ENCODE peak calls at places on chromosomes 11 and 22, in five cellular contexts. H, W, Z, D and N are unnamed samples.

GRCh38 chr11:61004841-61005240 is 33.4 kb downstream of the CD6 start:
- DNase-seq in W (no peak), H (no peak), D (no peak), Z (no peak), N (no peak)

GRCh38 chr22:45968751-45969413 is 8.1 kb downstream of the WNT7B start:
- DNase-seq in D (no peak), W (no peak), Z (no peak), H (no peak), N (no peak)

GRCh38 chr11:72000591-72000867 is 1.8 kb downstream of the IL18BP start:
- DNase-seq in W (no peak), H (no peak), Z (no peak), D (no peak), N (no peak)

GRCh38 chr11:73939096-73939495 is 11.7 kb upstream of the DNAJB13 start:
- DNase-seq in W (no peak), D (no peak), H (no peak), Z (no peak), N (no peak)

GRCh38 chr22:31497148-31497938 is 1.0 kb downstream of the SFI1 start:
- DNase-seq in W (no peak), D (no peak), Z (no peak), H (no peak), N (no peak)

GRCh38 chr11:127098684-127099083 is 98.1 kb upstream of the KIRREL3 start:
- DNase-seq in D (no peak), W (peak), Z (no peak), H (no peak), N (no peak)

GRCh38 chr22:48284671-48285070 is 1522.2 kb downstream of the TBC1D22A start:
- DNase-seq in D (no peak), W (no peak), Z (no peak), H (no peak), N (no peak)

GRCh38 chr11:130179396-130180306 is 20.1 kb downstream of the ST14 start:
- DNase-seq in H (no peak), W (no peak), D (no peak), Z (no peak), N (no peak)

GRCh38 chr11:9739108-9739507 is 75.2 kb downstream of the SWAP70 start:
- DNase-seq in Z (no peak), W (no peak), H (no peak), D (no peak), N (no peak)

GRCh38 chr22:29263791-29264216 is 4.0 kb downstream of the RHBDD3 start:
- DNase-seq in W (no peak), D (no peak), H (no peak), Z (no peak), N (no peak)

GRCh38 chr11:10588904-10589303 is 20.4 kb upstream of the LYVE1 start:
- DNase-seq in Z (no peak), W (no peak), H (no peak), D (no peak), N (no peak)

GRCh38 chr11:114398303-114398920 is 1.9 kb downstream of the C11orf71 start:
- DNase-seq in W (no peak), D (no peak), Z (no peak), H (no peak), N (no peak)

GRCh38 chr11:46701078-46701654 is 335 bp downstream of the ZNF408 start:
- DNase-seq in H (no peak), W (no peak), D (no peak), Z (no peak), N (no peak)

GRCh38 chr22:41668971-41669911 is 19.4 kb downstream of the SNU13 start:
- DNase-seq in Z (no peak), D (no peak), H (no peak), W (no peak), N (no peak)

GRCh38 chr11:128865490-128865889 is 1.6 kb downstream of the KCNJ1 start:
- DNase-seq in W (no peak), Z (no peak), H (no peak), D (no peak), N (no peak)

GRCh38 chr22:22955866-22956535 is 68.4 kb downstream of the IGLL5 start:
- DNase-seq in Z (peak), H (no peak), W (peak), D (peak), N (peak)

GRCh38 chr11:64720167-64720566 is 2.8 kb downstream of the NRXN2 start:
- DNase-seq in W (no peak), Z (no peak), H (no peak), D (no peak), N (peak)

GRCh38 chr11:124863137-124863825 is 2.0 kb upstream of the ROBO3 start:
- DNase-seq in Z (no peak), D (no peak), W (peak), H (peak), N (peak)

GRCh38 chr22:45707605-45708004 is 36.0 kb downstream of the ATXN10 start:
- DNase-seq in Z (no peak), D (no peak), H (no peak), W (no peak), N (no peak)

GRCh38 chr11:46305295-46305694 is 27.8 kb downstream of the CREB3L1 start:
- DNase-seq in H (no peak), D (no peak), W (no peak), Z (no peak), N (no peak)

GRCh38 chr11:1274501-1274900 is 34.9 kb downstream of the TOLLIP start:
- DNase-seq in W (no peak), H (no peak), Z (no peak), D (no peak), N (no peak)

GRCh38 chr11:134500621-134501020 is 88.6 kb upstream of the B3GAT1 start:
- DNase-seq in W (no peak), H (no peak), D (no peak), Z (no peak), N (peak)

GRCh38 chr11:112762686-112763048 is 198.6 kb upstream of the NCAM1 start:
- DNase-seq in D (no peak), W (no peak), H (no peak), Z (no peak), N (no peak)

GRCh38 chr22:31577711-31578110 is 81.4 kb downstream of the SFI1 start:
- DNase-seq in H (no peak), W (no peak), D (no peak), Z (no peak), N (no peak)

GRCh38 chr11:86740628-86741488 is 59.5 kb upstream of the PRSS23 start:
- DNase-seq in W (peak), H (no peak), D (no peak), Z (peak), N (no peak)

GRCh38 chr22:46753761-46754109 is 8.7 kb upstream of the TBC1D22A start:
- DNase-seq in D (no peak), Z (no peak), H (no peak), W (no peak), N (no peak)

GRCh38 chr11:82720267-82720666 is 13.4 kb downstream of the FAM181B start:
- DNase-seq in H (no peak), W (no peak), Z (no peak), D (no peak), N (no peak)

GRCh38 chr22:22157500-22157822 is 87.1 kb upstream of the VPREB1 start:
- DNase-seq in D (no peak), H (no peak), W (no peak), Z (no peak), N (no peak)

GRCh38 chr22:37448521-37449150 is 21.4 kb upstream of the ELFN2 start:
- DNase-seq in H (no peak), W (no peak), D (no peak), Z (no peak), N (no peak)

GRCh38 chr11:62546244-62546936 is at the start of gene AHNAK:
- DNase-seq in W (peak), Z (peak), H (peak), D (peak), N (peak)

GRCh38 chr11:13772223-13773046 is 104.0 kb downstream of the FAR1 start:
- DNase-seq in Z (no peak), W (no peak), D (peak), H (no peak), N (no peak)
- TF ChIP-seq CTCF in Z (peak), W (peak), D (peak), H (peak), N (peak)

GRCh38 chr11:122294041-122294440 is 178.0 kb upstream of the BLID start:
- DNase-seq in D (no peak), W (no peak), Z (no peak), H (no peak), N (no peak)

DNA sequence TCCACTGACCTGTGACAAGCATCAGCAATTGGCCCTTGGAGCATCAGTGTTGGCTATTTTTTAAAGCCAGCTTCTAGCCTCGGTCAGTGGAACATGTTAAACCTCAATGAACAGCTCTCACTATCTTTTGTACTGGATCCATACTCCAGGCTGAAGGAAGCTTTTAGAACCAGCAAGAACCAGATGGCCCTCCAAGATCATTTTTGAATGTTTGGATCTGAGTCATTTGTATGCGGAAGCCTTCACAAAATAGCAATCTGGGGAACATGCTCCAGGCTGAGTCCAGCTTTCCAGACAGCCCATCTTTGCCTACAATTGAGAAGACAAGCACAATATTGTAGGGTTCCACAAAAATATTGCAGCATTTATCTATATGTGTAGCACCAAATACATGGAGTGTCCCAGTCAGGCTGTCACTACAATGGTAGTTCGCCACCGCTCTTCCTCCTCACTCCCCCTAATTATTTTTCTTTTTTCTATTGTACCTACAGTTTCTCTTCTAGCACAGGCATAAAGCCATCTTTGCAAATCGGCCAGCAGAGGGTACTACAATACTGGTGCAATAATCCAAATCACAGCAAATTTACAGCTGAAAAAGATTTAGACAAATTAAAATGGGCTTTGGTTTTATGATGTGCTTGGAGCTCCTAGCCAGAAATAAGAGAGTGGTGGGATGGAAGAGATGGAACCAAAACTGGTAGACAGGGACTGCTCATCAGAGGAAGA is 177.4 kb upstream of the BLID start:
- DNase-seq in H (no peak), W (no peak), Z (no peak), D (no peak), N (no peak)
- TF ChIP-seq CTCF in H (no peak), W (peak), Z (no peak), D (peak), N (peak)

DNA sequence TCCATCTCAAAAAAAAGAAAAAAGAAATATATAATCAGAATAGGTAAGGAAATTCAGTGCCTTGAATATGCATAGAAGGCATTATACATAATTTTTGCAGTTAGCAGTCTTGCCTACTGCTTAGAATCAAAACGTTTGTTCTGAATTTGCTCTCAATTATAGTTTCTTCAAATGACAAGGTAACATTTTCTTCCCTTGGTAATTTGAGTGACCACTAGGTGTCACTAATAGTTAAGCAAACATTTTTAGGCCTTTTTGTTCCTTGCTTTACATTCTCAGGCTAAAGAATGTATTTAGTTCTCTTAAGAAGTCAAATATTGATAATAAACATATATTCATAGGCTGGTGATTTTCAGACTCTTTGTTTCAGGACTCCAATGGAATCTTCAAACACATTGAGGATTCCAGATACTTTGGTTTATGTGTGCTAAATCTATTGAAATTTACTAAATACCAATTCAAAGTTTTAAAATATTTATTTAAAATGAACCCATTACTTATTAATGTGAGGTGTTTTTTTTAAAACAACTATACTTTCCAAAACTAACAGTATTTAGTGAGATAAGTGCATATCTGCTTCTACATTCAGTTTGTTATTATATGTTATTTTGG is 55.0 kb upstream of the DEPDC7 start:
- DNase-seq in Z (no peak), H (no peak), W (no peak), D (no peak), N (no peak)
- TF ChIP-seq CTCF in Z (peak), H (peak), W (peak), D (peak), N (peak)

DNA sequence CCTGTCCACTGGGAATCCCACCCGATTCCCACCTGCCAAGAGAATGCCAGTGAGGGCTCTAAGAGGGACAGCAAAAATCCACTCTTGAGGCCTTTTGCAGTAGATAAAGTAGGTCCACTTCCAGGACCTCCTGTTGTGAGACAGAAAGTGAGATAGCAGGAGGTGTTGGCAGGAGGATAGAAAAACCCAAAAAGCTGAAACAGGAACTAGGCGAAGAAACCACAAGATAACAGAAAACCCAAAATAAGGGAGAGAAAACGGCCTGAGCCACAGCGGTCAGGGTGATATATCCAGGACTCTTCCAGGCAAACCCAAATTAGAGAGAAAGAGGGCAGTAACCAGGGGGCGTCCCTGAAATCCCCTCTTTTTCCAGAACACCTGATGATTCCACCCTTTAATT is 79.7 kb upstream of the LINC01488 start:
- DNase-seq in D (no peak), W (no peak), H (no peak), Z (no peak), N (no peak)
- TF ChIP-seq CTCF in D (no peak), W (no peak), H (no peak), Z (no peak), N (no peak)

GRCh38 chr11:43924112-43924855 is 18.2 kb upstream of the C11orf96 start:
- DNase-seq in Z (no peak), H (no peak), D (no peak), W (peak), N (no peak)
- TF ChIP-seq CTCF in Z (no peak), H (peak), D (no peak), W (peak), N (no peak)

GRCh38 chr11:132402056-132402684 is 1031.8 kb downstream of the NTM start:
- DNase-seq in W (peak), D (peak), Z (no peak), H (no peak), N (no peak)
- TF ChIP-seq CTCF in W (peak), D (peak), Z (no peak), H (peak), N (no peak)

GRCh38 chr11:68077617-68078592 is 39.1 kb downstream of the TCIRG1 start:
- DNase-seq in H (no peak), Z (no peak), W (no peak), D (no peak), N (no peak)

GRCh38 chr11:68074584-68075352 is 35.9 kb downstream of the TCIRG1 start:
- DNase-seq in D (no peak), W (no peak), Z (no peak), H (no peak), N (no peak)

GRCh38 chr11:68081691-68082090 is 39.5 kb downstream of the CHKA start:
- DNase-seq in H (no peak), Z (no peak), W (no peak), D (no peak), N (no peak)

GRCh38 chr11:68071281-68072048 is 32.6 kb downstream of the TCIRG1 start:
- DNase-seq in D (no peak), W (no peak), H (peak), Z (no peak), N (no peak)

GRCh38 chr11:68076371-68077042 is 37.7 kb downstream of the TCIRG1 start:
- DNase-seq in H (no peak), Z (no peak), W (no peak), D (no peak), N (no peak)
- TF ChIP-seq CTCF in H (peak), Z (no peak), W (no peak), D (no peak), N (peak)